ENCODE peak calls at places on chromosomes 2 and 18, in ten cellular contexts. One of them, this sample, is unnamed.

GRCh38 chr2:66803651-66804050 is 368.7 kb downstream of the MEIS1 start:
- DNase-seq in SK-N-SH: no peak
- DNase-seq in mucosa of descending colon: no peak
- DNase-seq in IMR-90: peak; percentile 86
- DNase-seq in mammary epithelial cell: no peak
- DNase-seq in MM.1S: no peak
- DNase-seq in body of pancreas: no peak
- DNase-seq in HCT116: no peak
- DNase-seq in OCI-LY7: no peak
- DNase-seq in cardiac muscle cell: no peak
- DNase-seq in this sample: no peak

GRCh38 chr2:58734365-58734764 is 493.2 kb upstream of the FANCL start:
- DNase-seq in SK-N-SH: no peak
- DNase-seq in mucosa of descending colon: no peak
- DNase-seq in IMR-90: peak; percentile 5
- DNase-seq in mammary epithelial cell: peak; percentile 52
- DNase-seq in MM.1S: no peak
- DNase-seq in body of pancreas: no peak
- DNase-seq in HCT116: peak; percentile 41
- DNase-seq in OCI-LY7: no peak
- DNase-seq in cardiac muscle cell: no peak
- DNase-seq in this sample: no peak

GRCh38 chr18:25225152-25225551 is 126.8 kb downstream of the ZNF521 start:
- DNase-seq in SK-N-SH: no peak
- DNase-seq in mucosa of descending colon: no peak
- DNase-seq in IMR-90: no peak
- DNase-seq in mammary epithelial cell: no peak
- DNase-seq in MM.1S: peak; percentile 45
- DNase-seq in body of pancreas: no peak
- DNase-seq in HCT116: no peak
- DNase-seq in OCI-LY7: no peak
- DNase-seq in cardiac muscle cell: no peak
- DNase-seq in this sample: no peak

GRCh38 chr2:119523959-119524694 is at the start of gene SCTR:
- DNase-seq in SK-N-SH: peak; percentile 75
- DNase-seq in mucosa of descending colon: no peak
- DNase-seq in IMR-90: no peak
- DNase-seq in mammary epithelial cell: no peak
- DNase-seq in MM.1S: no peak
- DNase-seq in body of pancreas: peak; percentile 54
- DNase-seq in HCT116: no peak
- DNase-seq in OCI-LY7: no peak
- DNase-seq in cardiac muscle cell: peak; percentile 54
- DNase-seq in this sample: no peak

GRCh38 chr18:80143876-80144275 is 34.8 kb downstream of the ADNP2 start:
- DNase-seq in SK-N-SH: no peak
- DNase-seq in mucosa of descending colon: no peak
- DNase-seq in IMR-90: peak; percentile 68
- DNase-seq in mammary epithelial cell: peak; percentile 6
- DNase-seq in MM.1S: no peak
- DNase-seq in body of pancreas: no peak
- DNase-seq in HCT116: no peak
- DNase-seq in OCI-LY7: no peak
- DNase-seq in cardiac muscle cell: no peak
- DNase-seq in this sample: no peak

GRCh38 chr2:226531061-226531460 is 268.6 kb downstream of the IRS1 start:
- DNase-seq in SK-N-SH: no peak
- DNase-seq in mucosa of descending colon: no peak
- DNase-seq in IMR-90: no peak
- DNase-seq in mammary epithelial cell: no peak
- DNase-seq in MM.1S: no peak
- DNase-seq in body of pancreas: no peak
- DNase-seq in HCT116: no peak
- DNase-seq in OCI-LY7: no peak
- DNase-seq in cardiac muscle cell: no peak
- DNase-seq in this sample: no peak

GRCh38 chr2:28764909-28765308 is 13.3 kb downstream of the PPP1CB start:
- DNase-seq in SK-N-SH: no peak
- DNase-seq in mucosa of descending colon: no peak
- DNase-seq in IMR-90: no peak
- DNase-seq in mammary epithelial cell: no peak
- DNase-seq in MM.1S: no peak
- DNase-seq in body of pancreas: no peak
- DNase-seq in HCT116: no peak
- DNase-seq in OCI-LY7: no peak
- DNase-seq in cardiac muscle cell: no peak
- DNase-seq in this sample: no peak

GRCh38 chr2:20093263-20094141 is 42.1 kb upstream of the LAPTM4A start:
- DNase-seq in SK-N-SH: peak; percentile 88
- DNase-seq in mucosa of descending colon: peak; percentile 71
- DNase-seq in IMR-90: peak; percentile 82
- DNase-seq in mammary epithelial cell: peak; percentile 59
- DNase-seq in MM.1S: no peak
- DNase-seq in body of pancreas: peak; percentile 77
- DNase-seq in HCT116: peak; percentile 48
- DNase-seq in OCI-LY7: no peak
- DNase-seq in cardiac muscle cell: peak; percentile 83
- DNase-seq in this sample: peak; percentile 60

GRCh38 chr2:217970206-217970605 is 32.6 kb downstream of the TNS1 start:
- DNase-seq in SK-N-SH: no peak
- DNase-seq in mucosa of descending colon: no peak
- DNase-seq in IMR-90: peak; percentile 40
- DNase-seq in mammary epithelial cell: no peak
- DNase-seq in MM.1S: no peak
- DNase-seq in body of pancreas: no peak
- DNase-seq in HCT116: no peak
- DNase-seq in OCI-LY7: no peak
- DNase-seq in cardiac muscle cell: no peak
- DNase-seq in this sample: no peak

GRCh38 chr2:20465716-20466391 is 19.0 kb downstream of the RHOB start:
- DNase-seq in SK-N-SH: peak; percentile 67
- DNase-seq in mucosa of descending colon: no peak
- DNase-seq in IMR-90: no peak
- DNase-seq in mammary epithelial cell: no peak
- DNase-seq in MM.1S: no peak
- DNase-seq in body of pancreas: peak; percentile 42
- DNase-seq in HCT116: no peak
- DNase-seq in OCI-LY7: no peak
- DNase-seq in cardiac muscle cell: no peak
- DNase-seq in this sample: no peak

GRCh38 chr2:16201876-16202642 is 261.7 kb downstream of the MYCN start:
- DNase-seq in SK-N-SH: no peak
- DNase-seq in mucosa of descending colon: peak; percentile 85
- DNase-seq in IMR-90: no peak
- DNase-seq in mammary epithelial cell: peak; percentile 48
- DNase-seq in MM.1S: no peak
- DNase-seq in body of pancreas: no peak
- DNase-seq in HCT116: no peak
- DNase-seq in OCI-LY7: no peak
- DNase-seq in cardiac muscle cell: no peak
- DNase-seq in this sample: peak; percentile 80
- H3K9me3 ChIP-seq in SK-N-SH: no peaks in the 10 kb centered on the region
- H3K9me3 ChIP-seq in mucosa of descending colon: no peaks in the 10 kb centered on the region
- H3K9me3 ChIP-seq in IMR-90: peaks cover 52% of the 10 kb centered on the region
- H3K9me3 ChIP-seq in mammary epithelial cell: peaks cover 13% of the 10 kb centered on the region
- H3K9me3 ChIP-seq in MM.1S: no peaks in the 10 kb centered on the region
- H3K9me3 ChIP-seq in body of pancreas: no peaks in the 10 kb centered on the region
- H3K9me3 ChIP-seq in HCT116: no peaks in the 10 kb centered on the region
- H3K9me3 ChIP-seq in OCI-LY7: no peaks in the 10 kb centered on the region
- H3K9me3 ChIP-seq in cardiac muscle cell: no peaks in the 10 kb centered on the region
- H3K9me3 ChIP-seq in this sample: no peaks in the 10 kb centered on the region

GRCh38 chr2:14494759-14495158 is 137.8 kb upstream of the LRATD1 start:
- DNase-seq in SK-N-SH: no peak
- DNase-seq in mucosa of descending colon: no peak
- DNase-seq in IMR-90: no peak
- DNase-seq in mammary epithelial cell: no peak
- DNase-seq in MM.1S: no peak
- DNase-seq in body of pancreas: no peak
- DNase-seq in HCT116: no peak
- DNase-seq in OCI-LY7: no peak
- DNase-seq in cardiac muscle cell: no peak
- DNase-seq in this sample: no peak

DNA sequence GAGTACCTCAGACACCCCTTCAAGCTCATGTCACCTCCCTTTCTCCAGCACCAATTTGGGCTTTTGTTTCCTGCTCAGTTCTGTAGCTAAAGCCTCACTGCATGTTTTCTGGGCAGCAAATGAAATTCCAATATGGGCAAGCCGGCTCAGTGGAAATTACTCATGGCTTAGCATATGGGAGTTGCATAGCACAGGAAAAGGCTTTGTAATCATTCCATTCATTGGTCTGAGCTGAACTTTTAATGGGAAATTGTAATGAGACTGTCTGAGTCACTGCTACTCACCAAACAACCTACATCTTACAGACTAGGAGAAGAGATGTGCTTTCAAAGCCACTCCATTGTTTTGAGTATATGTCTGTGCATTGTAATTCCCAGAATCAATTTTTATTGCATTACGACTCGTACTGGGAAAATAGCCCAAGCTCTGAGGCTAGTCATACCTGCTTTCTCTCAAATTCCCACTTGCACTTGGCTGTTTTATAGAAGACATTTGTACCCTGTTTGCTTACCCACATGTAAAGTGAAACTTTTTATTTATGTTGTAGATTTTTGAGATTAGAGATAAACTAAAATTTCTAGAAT is 139.5 kb upstream of the LRATD1 start:
- DNase-seq in SK-N-SH: no peak
- DNase-seq in mucosa of descending colon: no peak
- DNase-seq in IMR-90: peak; percentile 96
- DNase-seq in mammary epithelial cell: peak; percentile 96
- DNase-seq in MM.1S: no peak
- DNase-seq in body of pancreas: no peak
- DNase-seq in HCT116: no peak
- DNase-seq in OCI-LY7: no peak
- DNase-seq in cardiac muscle cell: no peak
- DNase-seq in this sample: no peak
- H3K4me3 ChIP-seq in SK-N-SH: no peak overlapping the region
- H3K4me3 ChIP-seq in mucosa of descending colon: no peak overlapping the region
- H3K4me3 ChIP-seq in IMR-90: no peak overlapping the region
- H3K4me3 ChIP-seq in mammary epithelial cell: no peak overlapping the region
- H3K4me3 ChIP-seq in MM.1S: no peak overlapping the region
- H3K4me3 ChIP-seq in body of pancreas: no peak overlapping the region
- H3K4me3 ChIP-seq in HCT116: no peak overlapping the region
- H3K4me3 ChIP-seq in OCI-LY7: no peak overlapping the region
- H3K4me3 ChIP-seq in cardiac muscle cell: no peak overlapping the region
- H3K4me3 ChIP-seq in this sample: no peak overlapping the region

DNA sequence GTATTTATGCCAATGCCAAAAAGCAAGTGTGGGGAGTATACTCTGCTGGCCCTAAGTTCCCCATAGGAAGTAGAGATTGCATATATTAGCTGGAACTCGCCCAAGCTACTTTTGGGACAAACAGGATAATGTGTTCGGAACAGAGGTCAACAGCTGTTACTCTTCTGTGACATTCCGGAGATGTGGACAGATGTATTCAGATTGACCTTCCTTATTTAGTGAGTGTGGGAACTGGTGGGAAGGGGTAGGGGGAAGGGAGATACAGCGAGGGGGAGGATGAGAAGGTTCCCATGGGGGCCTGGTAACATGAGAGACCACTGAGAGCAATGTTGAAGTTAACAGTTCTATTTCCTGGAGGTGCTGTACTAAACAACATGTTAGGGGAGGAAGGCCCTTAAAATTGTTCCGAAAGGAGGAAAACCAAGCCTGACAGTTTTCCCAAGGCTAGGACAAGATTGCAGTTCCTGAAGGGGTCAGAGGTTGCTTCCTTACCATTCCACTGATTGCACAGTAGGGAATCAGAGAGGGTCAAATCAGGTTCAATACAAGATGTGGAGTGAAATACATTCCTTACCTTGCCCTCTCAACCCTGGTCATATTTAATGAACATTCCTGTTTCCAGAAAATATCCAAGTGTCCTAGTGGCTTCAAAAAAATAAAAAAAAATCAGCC is 14.3 kb upstream of the CD28 start:
- DNase-seq in SK-N-SH: no peak
- DNase-seq in mucosa of descending colon: no peak
- DNase-seq in IMR-90: no peak
- DNase-seq in mammary epithelial cell: no peak
- DNase-seq in MM.1S: no peak
- DNase-seq in body of pancreas: no peak
- DNase-seq in HCT116: no peak
- DNase-seq in OCI-LY7: no peak
- DNase-seq in cardiac muscle cell: no peak
- DNase-seq in this sample: peak; percentile 80
- H3K4me1 ChIP-seq in SK-N-SH: no peaks in the 10 kb centered on the region
- H3K4me1 ChIP-seq in mucosa of descending colon: peaks cover 5% of the 10 kb centered on the region
- H3K4me1 ChIP-seq in IMR-90: peaks cover 7% of the 10 kb centered on the region
- H3K4me1 ChIP-seq in mammary epithelial cell: peaks cover 6% of the 10 kb centered on the region
- H3K4me1 ChIP-seq in MM.1S: peaks cover 74% of the 10 kb centered on the region
- H3K4me1 ChIP-seq in body of pancreas: no peaks in the 10 kb centered on the region
- H3K4me1 ChIP-seq in HCT116: no peaks in the 10 kb centered on the region
- H3K4me1 ChIP-seq in OCI-LY7: peaks cover 75% of the 10 kb centered on the region
- H3K4me1 ChIP-seq in cardiac muscle cell: peaks cover 8% of the 10 kb centered on the region
- H3K4me1 ChIP-seq in this sample: peaks cover 66% of the 10 kb centered on the region

GRCh38 chr2:5145801-5146200 is 546.4 kb upstream of the SOX11 start:
- DNase-seq in SK-N-SH: no peak
- DNase-seq in mucosa of descending colon: no peak
- DNase-seq in IMR-90: no peak
- DNase-seq in mammary epithelial cell: no peak
- DNase-seq in MM.1S: no peak
- DNase-seq in body of pancreas: no peak
- DNase-seq in HCT116: no peak
- DNase-seq in OCI-LY7: no peak
- DNase-seq in cardiac muscle cell: no peak
- DNase-seq in this sample: no peak

GRCh38 chr2:5140367-5140766 is 551.8 kb upstream of the SOX11 start:
- DNase-seq in SK-N-SH: no peak
- DNase-seq in mucosa of descending colon: no peak
- DNase-seq in IMR-90: no peak
- DNase-seq in mammary epithelial cell: peak; percentile 83
- DNase-seq in MM.1S: no peak
- DNase-seq in body of pancreas: no peak
- DNase-seq in HCT116: no peak
- DNase-seq in OCI-LY7: no peak
- DNase-seq in cardiac muscle cell: no peak
- DNase-seq in this sample: no peak

GRCh38 chr2:5148392-5149085 is 543.6 kb upstream of the SOX11 start:
- DNase-seq in SK-N-SH: no peak
- DNase-seq in mucosa of descending colon: no peak
- DNase-seq in IMR-90: no peak
- DNase-seq in mammary epithelial cell: peak; percentile 67
- DNase-seq in MM.1S: no peak
- DNase-seq in body of pancreas: no peak
- DNase-seq in HCT116: no peak
- DNase-seq in OCI-LY7: no peak
- DNase-seq in cardiac muscle cell: no peak
- DNase-seq in this sample: no peak

GRCh38 chr2:5145053-5145452 is 547.1 kb upstream of the SOX11 start:
- DNase-seq in SK-N-SH: no peak
- DNase-seq in mucosa of descending colon: no peak
- DNase-seq in IMR-90: no peak
- DNase-seq in mammary epithelial cell: no peak
- DNase-seq in MM.1S: no peak
- DNase-seq in body of pancreas: no peak
- DNase-seq in HCT116: no peak
- DNase-seq in OCI-LY7: no peak
- DNase-seq in cardiac muscle cell: peak; percentile 51
- DNase-seq in this sample: no peak

DNA sequence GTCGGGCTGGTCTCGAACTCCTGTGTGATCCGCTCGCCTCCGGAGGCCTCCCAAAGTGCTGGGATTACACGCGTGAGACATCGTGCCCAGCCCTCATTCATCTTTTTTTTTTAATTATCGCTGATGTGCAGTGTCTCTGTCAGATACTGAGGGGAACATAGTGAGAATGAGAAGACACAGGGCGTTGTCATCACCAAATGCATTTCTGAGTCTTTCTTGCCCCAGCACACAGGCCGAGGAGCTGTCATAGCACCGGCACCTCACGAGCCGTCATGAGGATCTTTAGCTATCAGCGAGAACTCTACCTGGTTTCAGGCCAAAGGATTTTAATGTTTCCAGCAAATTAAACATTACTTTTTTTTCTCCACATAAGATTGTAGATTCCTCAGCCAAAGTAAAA is 548.0 kb upstream of the SOX11 start:
- DNase-seq in SK-N-SH: no peak
- DNase-seq in mucosa of descending colon: no peak
- DNase-seq in IMR-90: no peak
- DNase-seq in mammary epithelial cell: no peak
- DNase-seq in MM.1S: no peak
- DNase-seq in body of pancreas: no peak
- DNase-seq in HCT116: no peak
- DNase-seq in OCI-LY7: no peak
- DNase-seq in cardiac muscle cell: no peak
- DNase-seq in this sample: no peak
- H3K9me3 ChIP-seq in SK-N-SH: no peaks in the 10 kb centered on the region
- H3K9me3 ChIP-seq in mucosa of descending colon: peaks cover 52% of the 10 kb centered on the region
- H3K9me3 ChIP-seq in IMR-90: peaks cover 5% of the 10 kb centered on the region
- H3K9me3 ChIP-seq in mammary epithelial cell: no peaks in the 10 kb centered on the region
- H3K9me3 ChIP-seq in MM.1S: no peaks in the 10 kb centered on the region
- H3K9me3 ChIP-seq in body of pancreas: no peaks in the 10 kb centered on the region
- H3K9me3 ChIP-seq in HCT116: peaks cover 15% of the 10 kb centered on the region
- H3K9me3 ChIP-seq in OCI-LY7: no peaks in the 10 kb centered on the region
- H3K9me3 ChIP-seq in cardiac muscle cell: no peaks in the 10 kb centered on the region
- H3K9me3 ChIP-seq in this sample: no peaks in the 10 kb centered on the region